ENCODE peak calls at places on chromosomes 2 and 18, in seven cellular contexts. U is A549, Z is fibroblast of lung, J is GM23338, B is ovary, H is psoas muscle, A is tibial nerve. N is an unnamed sample.

GRCh38 chr2:241764272-241765241 is 12.1 kb upstream of the GAL3ST2 start:
- DNase-seq in U (no peak), Z (no peak), J (no peak), B (no peak), H (no peak), A (no peak), N (no peak)

GRCh38 chr2:46296840-46297545 is at the start of gene EPAS1:
- DNase-seq in U (peak; percentile 96), Z (peak; percentile 75), J (peak; percentile 92), B (peak; percentile 95), H (peak; percentile 96), A (peak; percentile 86), N (peak; percentile 80)

GRCh38 chr2:46967990-46968647 is 52.5 kb upstream of the MCFD2 start:
- DNase-seq in U (peak; percentile 91), Z (peak; percentile 92), J (no peak), B (peak; percentile 77), H (peak; percentile 80), A (peak; percentile 55), N (no peak)

GRCh38 chr2:183232161-183232865 is 108.1 kb downstream of the NUP35 start:
- DNase-seq in U (no peak), Z (no peak), J (no peak), B (no peak), H (no peak), A (no peak), N (no peak)

GRCh38 chr2:219911541-219911940 is 284.1 kb downstream of the SLC4A3 start:
- DNase-seq in U (no peak), Z (peak; percentile 47), J (no peak), B (no peak), H (no peak), A (no peak), N (no peak)

GRCh38 chr2:11446733-11447248 is 19.2 kb downstream of the E2F6 start:
- DNase-seq in U (peak; percentile 58), Z (peak; percentile 40), J (peak; percentile 89), B (peak; percentile 52), H (peak; percentile 24), A (peak; percentile 73), N (peak; percentile 11)

GRCh38 chr2:239002591-239002959 is 154.7 kb downstream of the TWIST2 start:
- DNase-seq in U (no peak), Z (no peak), J (no peak), B (no peak), H (no peak), A (no peak), N (no peak)

GRCh38 chr2:241935774-241936173 is 66.2 kb downstream of the RTP5 start:
- DNase-seq in U (no peak), Z (no peak), J (no peak), B (no peak), H (no peak), A (no peak), N (no peak)

GRCh38 chr2:69685321-69686048 is 41.9 kb upstream of the AAK1 start:
- DNase-seq in U (no peak), Z (peak; percentile 76), J (no peak), B (no peak), H (no peak), A (no peak), N (no peak)

GRCh38 chr18:2240311-2240705 is 331.0 kb downstream of the METTL4 start:
- DNase-seq in U (no peak), Z (peak; percentile 53), J (no peak), B (no peak), H (no peak), A (no peak), N (no peak)

GRCh38 chr2:97676620-97677019 is 7.1 kb downstream of the C2orf92 start:
- DNase-seq in U (no peak), Z (no peak), J (no peak), B (no peak), H (no peak), A (no peak), N (no peak)

GRCh38 chr2:43777306-43777926 is 3.6 kb downstream of the DYNC2LI1 start:
- DNase-seq in U (no peak), Z (no peak), J (no peak), B (no peak), H (no peak), A (no peak), N (no peak)

GRCh38 chr18:64566461-64566860 is 417.6 kb upstream of the LINC00305 start:
- DNase-seq in U (no peak), Z (no peak), J (no peak), B (no peak), H (no peak), A (no peak), N (no peak)

GRCh38 chr2:144351687-144352086 is 168.2 kb downstream of the ZEB2 start:
- DNase-seq in U (no peak), Z (peak; percentile 26), J (no peak), B (no peak), H (no peak), A (no peak), N (no peak)

GRCh38 chr2:72173640-72174321 is 26.1 kb upstream of the CYP26B1 start:
- DNase-seq in U (no peak), Z (peak; percentile 56), J (peak; percentile 15), B (no peak), H (no peak), A (no peak), N (no peak)

GRCh38 chr2:33242845-33243244 is 233.6 kb upstream of the RASGRP3 start:
- DNase-seq in U (no peak), Z (peak; percentile 93), J (no peak), B (no peak), H (no peak), A (no peak), N (no peak)

GRCh38 chr2:42100696-42101585 is 53.1 kb downstream of the PKDCC start:
- DNase-seq in U (no peak), Z (peak; percentile 88), J (peak; percentile 78), B (peak; percentile 75), H (peak; percentile 61), A (no peak), N (peak; percentile 59)

GRCh38 chr2:46179037-46179621 is 118.1 kb upstream of the EPAS1 start:
- DNase-seq in U (no peak), Z (peak; percentile 96), J (no peak), B (peak; percentile 80), H (peak; percentile 59), A (peak; percentile 57), N (peak; percentile 41)

GRCh38 chr2:229725716-229726346 is 11.5 kb upstream of the DNER start:
- DNase-seq in U (peak; percentile 62), Z (peak; percentile 86), J (no peak), B (no peak), H (no peak), A (no peak), N (no peak)

GRCh38 chr2:109475531-109476210 is 138.1 kb downstream of the SEPTIN10 start:
- DNase-seq in U (no peak), Z (peak; percentile 81), J (no peak), B (no peak), H (no peak), A (no peak), N (no peak)

GRCh38 chr2:54402350-54402749 is 53.8 kb upstream of the SPTBN1 start:
- DNase-seq in U (no peak), Z (peak; percentile 21), J (no peak), B (peak; percentile 83), H (peak; percentile 33), A (peak; percentile 26), N (no peak)

GRCh38 chr2:66576381-66577330 is 141.7 kb downstream of the MEIS1 start:
- DNase-seq in U (peak; percentile 28), Z (peak; percentile 42), J (peak; percentile 73), B (peak; percentile 48), H (peak; percentile 27), A (no peak), N (no peak)

GRCh38 chr2:66575625-66576371 is 140.9 kb downstream of the MEIS1 start:
- DNase-seq in U (peak; percentile 13), Z (peak; percentile 42), J (peak; percentile 61), B (peak; percentile 66), H (peak; percentile 40), A (no peak), N (no peak)

GRCh38 chr2:66578853-66579158 is 143.9 kb downstream of the MEIS1 start:
- DNase-seq in U (no peak), Z (no peak), J (no peak), B (no peak), H (no peak), A (no peak), N (no peak)

GRCh38 chr2:66578067-66578852 is 143.3 kb downstream of the MEIS1 start:
- DNase-seq in U (no peak), Z (no peak), J (no peak), B (peak; percentile 39), H (peak; percentile 29), A (no peak), N (no peak)

GRCh38 chr2:66577331-66578041 is 142.6 kb downstream of the MEIS1 start:
- DNase-seq in U (peak; percentile 28), Z (no peak), J (peak; percentile 85), B (peak; percentile 49), H (peak; percentile 19), A (no peak), N (no peak)
- H3K4me3 ChIP-seq in U (peak overlapping the region; percentile 52), Z (peak overlapping the region; percentile 65), J (peak overlapping the region; percentile 61), B (peak overlapping the region; percentile 70), H (peak overlapping the region; percentile 66), A (peak overlapping the region; percentile 60), N (no peak overlapping the region)

GRCh38 chr2:178275600-178275999 is 81.3 kb downstream of the OSBPL6 start:
- DNase-seq in U (no peak), Z (no peak), J (no peak), B (no peak), H (no peak), A (no peak), N (no peak)
- H3K27ac ChIP-seq in U (no peak overlapping the region), Z (no peak overlapping the region), J (peak overlapping the region; percentile 51), B (no peak overlapping the region), H (peak overlapping the region; percentile 88), A (no peak overlapping the region), N (no peak overlapping the region)

DNA sequence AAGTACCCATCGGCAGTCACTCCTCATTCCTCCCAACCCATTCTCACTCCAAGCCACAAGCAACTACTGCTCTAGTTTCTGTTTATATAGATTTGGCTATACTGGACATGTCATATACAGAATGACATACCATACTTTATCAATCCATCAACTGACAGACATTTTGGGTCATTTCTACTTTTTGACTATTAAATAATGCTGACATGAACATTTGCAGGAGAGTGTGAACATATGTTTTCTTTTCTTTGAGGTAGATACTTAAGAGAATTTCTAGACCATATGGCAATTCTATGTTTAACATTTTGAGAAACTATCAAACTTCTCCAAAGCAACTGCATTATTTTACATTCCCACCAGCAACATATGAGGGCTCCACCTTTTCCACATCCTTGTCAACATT is 32.6 kb downstream of the NMUR1 start:
- DNase-seq in U (no peak), Z (no peak), J (no peak), B (no peak), H (no peak), A (no peak), N (no peak)
- H3K4me1 ChIP-seq in U (no peaks in the 10 kb centered on the region), Z (no peaks in the 10 kb centered on the region), J (no peaks in the 10 kb centered on the region), B (no peaks in the 10 kb centered on the region), H (no peaks in the 10 kb centered on the region), A (no peaks in the 10 kb centered on the region), N (no peaks in the 10 kb centered on the region)

GRCh38 chr2:96143231-96143847 is 1.9 kb downstream of the DUSP2 start:
- DNase-seq in U (no peak), Z (no peak), J (no peak), B (peak; percentile 10), H (no peak), A (no peak), N (no peak)
- H3K4me3 ChIP-seq in U (no peak overlapping the region), Z (no peak overlapping the region), J (no peak overlapping the region), B (no peak overlapping the region), H (peak overlapping the region; percentile 15), A (no peak overlapping the region), N (peak overlapping the region; percentile 88)

N was measured in effector memory CD4-positive, alpha-beta T cell.